ENCODE peak calls at places on chromosomes 5 and 9, in six cellular contexts. One of them, this sample, is unnamed.
A peak's percentile ranks its signal among the peaks of the same experiment; 100 is the strongest.

GRCh38 chr9:109319072-109319630 is 1.7 kb downstream of the EPB41L4B start:
- DNase-seq in fibroblast of lung: no peak
- DNase-seq in GM20000: peak; percentile 35
- DNase-seq in upper lobe of left lung: peak; percentile 88
- DNase-seq in body of pancreas: peak; percentile 61
- DNase-seq in HCT116: no peak
- DNase-seq in this sample: no peak

GRCh38 chr9:113720495-113720894 is 155.6 kb upstream of the ZNF618 start:
- DNase-seq in body of pancreas: no peak
- DNase-seq in GM20000: no peak
- DNase-seq in upper lobe of left lung: no peak
- DNase-seq in HCT116: no peak
- DNase-seq in fibroblast of lung: no peak
- DNase-seq in this sample: no peak

GRCh38 chr9:103431809-103432208 is 436.7 kb downstream of the CYLC2 start:
- DNase-seq in upper lobe of left lung: no peak
- DNase-seq in HCT116: no peak
- DNase-seq in fibroblast of lung: no peak
- DNase-seq in GM20000: no peak
- DNase-seq in body of pancreas: no peak
- DNase-seq in this sample: no peak

GRCh38 chr5:120228262-120229031 is 235.7 kb upstream of the PRR16 start:
- DNase-seq in fibroblast of lung: no peak
- DNase-seq in body of pancreas: no peak
- DNase-seq in GM20000: no peak
- DNase-seq in upper lobe of left lung: no peak
- DNase-seq in HCT116: peak; percentile 2
- DNase-seq in this sample: no peak

GRCh38 chr9:127506117-127506813 is 55.0 kb downstream of the LRSAM1 start:
- DNase-seq in upper lobe of left lung: no peak
- DNase-seq in fibroblast of lung: no peak
- DNase-seq in HCT116: no peak
- DNase-seq in GM20000: no peak
- DNase-seq in body of pancreas: no peak
- DNase-seq in this sample: no peak

GRCh38 chr5:38423536-38424178 is 132.8 kb downstream of the LIFR start:
- DNase-seq in fibroblast of lung: no peak
- DNase-seq in HCT116: no peak
- DNase-seq in body of pancreas: no peak
- DNase-seq in GM20000: no peak
- DNase-seq in upper lobe of left lung: no peak
- DNase-seq in this sample: no peak

GRCh38 chr5:40437452-40437861 is 242.3 kb upstream of the PTGER4 start:
- DNase-seq in HCT116: no peak
- DNase-seq in GM20000: peak; percentile 61
- DNase-seq in upper lobe of left lung: no peak
- DNase-seq in fibroblast of lung: peak; percentile 81
- DNase-seq in body of pancreas: peak; percentile 42
- DNase-seq in this sample: no peak

GRCh38 chr5:181190711-181191525 is 14.1 kb downstream of the TRIM7 start:
- DNase-seq in fibroblast of lung: peak; percentile 43
- DNase-seq in upper lobe of left lung: peak; percentile 92
- DNase-seq in HCT116: no peak
- DNase-seq in GM20000: peak; percentile 33
- DNase-seq in body of pancreas: peak; percentile 43
- DNase-seq in this sample: peak; percentile 46

GRCh38 chr5:92916036-92916435 is 665.0 kb downstream of the NR2F1-AS1 start:
- DNase-seq in fibroblast of lung: peak; percentile 77
- DNase-seq in HCT116: no peak
- DNase-seq in body of pancreas: no peak
- DNase-seq in GM20000: no peak
- DNase-seq in upper lobe of left lung: no peak
- DNase-seq in this sample: no peak

GRCh38 chr9:102403514-102403913 is 591.6 kb upstream of the CYLC2 start:
- DNase-seq in body of pancreas: no peak
- DNase-seq in upper lobe of left lung: no peak
- DNase-seq in HCT116: no peak
- DNase-seq in GM20000: no peak
- DNase-seq in fibroblast of lung: no peak
- DNase-seq in this sample: no peak

GRCh38 chr9:112056986-112057385 is 118.1 kb downstream of the SUSD1 start:
- DNase-seq in upper lobe of left lung: no peak
- DNase-seq in fibroblast of lung: no peak
- DNase-seq in GM20000: no peak
- DNase-seq in body of pancreas: no peak
- DNase-seq in HCT116: no peak
- DNase-seq in this sample: no peak

GRCh38 chr5:177396086-177396485 is 4.4 kb downstream of the PFN3 start:
- DNase-seq in GM20000: no peak
- DNase-seq in upper lobe of left lung: no peak
- DNase-seq in body of pancreas: no peak
- DNase-seq in HCT116: no peak
- DNase-seq in fibroblast of lung: no peak
- DNase-seq in this sample: no peak

GRCh38 chr5:99379187-99379586 is 450.4 kb upstream of the CHD1 start:
- DNase-seq in HCT116: no peak
- DNase-seq in body of pancreas: no peak
- DNase-seq in GM20000: no peak
- DNase-seq in fibroblast of lung: no peak
- DNase-seq in upper lobe of left lung: no peak
- DNase-seq in this sample: no peak

GRCh38 chr5:170162631-170163321 is 57.1 kb downstream of the FOXI1 start:
- DNase-seq in GM20000: no peak
- DNase-seq in body of pancreas: no peak
- DNase-seq in HCT116: no peak
- DNase-seq in fibroblast of lung: no peak
- DNase-seq in upper lobe of left lung: no peak
- DNase-seq in this sample: no peak

GRCh38 chr5:139063664-139064054 is 134.5 kb downstream of the SIL1 start:
- DNase-seq in upper lobe of left lung: no peak
- DNase-seq in fibroblast of lung: no peak
- DNase-seq in HCT116: no peak
- DNase-seq in GM20000: no peak
- DNase-seq in body of pancreas: no peak
- DNase-seq in this sample: no peak

GRCh38 chr5:1516615-1517601 is 6.9 kb downstream of the LPCAT1 start:
- DNase-seq in body of pancreas: peak; percentile 5
- DNase-seq in fibroblast of lung: peak; percentile 83
- DNase-seq in GM20000: no peak
- DNase-seq in HCT116: no peak
- DNase-seq in upper lobe of left lung: peak; percentile 45
- DNase-seq in this sample: no peak

GRCh38 chr9:20640331-20641187 is 18.3 kb upstream of the MLLT3 start:
- DNase-seq in fibroblast of lung: no peak
- DNase-seq in GM20000: peak; percentile 54
- DNase-seq in HCT116: no peak
- DNase-seq in upper lobe of left lung: no peak
- DNase-seq in body of pancreas: peak; percentile 46
- DNase-seq in this sample: no peak

GRCh38 chr5:179295778-179296149 is 49.5 kb downstream of the ADAMTS2 start:
- DNase-seq in HCT116: no peak
- DNase-seq in GM20000: no peak
- DNase-seq in body of pancreas: no peak
- DNase-seq in upper lobe of left lung: no peak
- DNase-seq in fibroblast of lung: no peak
- DNase-seq in this sample: no peak

GRCh38 chr9:12784461-12785250 is 9.8 kb downstream of the LURAP1L start:
- DNase-seq in HCT116: peak; percentile 95
- DNase-seq in upper lobe of left lung: no peak
- DNase-seq in fibroblast of lung: peak; percentile 94
- DNase-seq in GM20000: no peak
- DNase-seq in body of pancreas: peak; percentile 82
- DNase-seq in this sample: no peak

GRCh38 chr5:17805426-17805825 is 171.2 kb downstream of the TAF11L14 start:
- DNase-seq in GM20000: no peak
- DNase-seq in HCT116: no peak
- DNase-seq in body of pancreas: no peak
- DNase-seq in upper lobe of left lung: no peak
- DNase-seq in fibroblast of lung: no peak
- DNase-seq in this sample: no peak

GRCh38 chr5:80654054-80654390 is 430 bp upstream of the MSH3 start:
- DNase-seq in HCT116: no peak
- DNase-seq in upper lobe of left lung: no peak
- DNase-seq in GM20000: peak; percentile 20
- DNase-seq in body of pancreas: no peak
- DNase-seq in fibroblast of lung: no peak
- DNase-seq in this sample: no peak

GRCh38 chr9:115172105-115172504 is 54.1 kb upstream of the TNC start:
- DNase-seq in HCT116: no peak
- DNase-seq in body of pancreas: no peak
- DNase-seq in fibroblast of lung: no peak
- DNase-seq in GM20000: no peak
- DNase-seq in upper lobe of left lung: no peak
- DNase-seq in this sample: no peak

GRCh38 chr9:77018058-77019009 is 1.1 kb upstream of the FOXB2 start:
- DNase-seq in fibroblast of lung: no peak
- DNase-seq in upper lobe of left lung: peak; percentile 78
- DNase-seq in GM20000: no peak
- DNase-seq in HCT116: no peak
- DNase-seq in body of pancreas: no peak
- DNase-seq in this sample: peak; percentile 29

GRCh38 chr5:164680812-164681211 is 1175.4 kb downstream of the MAT2B start:
- DNase-seq in upper lobe of left lung: no peak
- DNase-seq in fibroblast of lung: no peak
- DNase-seq in body of pancreas: no peak
- DNase-seq in GM20000: no peak
- DNase-seq in HCT116: no peak
- DNase-seq in this sample: no peak

GRCh38 chr9:118438805-118439204 is 734.6 kb downstream of the TLR4 start:
- DNase-seq in GM20000: no peak
- DNase-seq in upper lobe of left lung: no peak
- DNase-seq in fibroblast of lung: no peak
- DNase-seq in HCT116: no peak
- DNase-seq in body of pancreas: no peak
- DNase-seq in this sample: no peak

GRCh38 chr5:11928909-11929308 is 24.7 kb upstream of the CTNND2 start:
- DNase-seq in HCT116: no peak
- DNase-seq in upper lobe of left lung: no peak
- DNase-seq in GM20000: no peak
- DNase-seq in body of pancreas: no peak
- DNase-seq in fibroblast of lung: no peak
- DNase-seq in this sample: no peak

GRCh38 chr9:97689401-97689800 is 7.7 kb downstream of the XPA start:
- DNase-seq in fibroblast of lung: no peak
- DNase-seq in upper lobe of left lung: no peak
- DNase-seq in HCT116: no peak
- DNase-seq in body of pancreas: no peak
- DNase-seq in GM20000: no peak
- DNase-seq in this sample: no peak
- TF ChIP-seq CTCF in fibroblast of lung: no peak
- TF ChIP-seq CTCF in upper lobe of left lung: no peak
- TF ChIP-seq CTCF in HCT116: no peak
- TF ChIP-seq CTCF in body of pancreas: no peak
- TF ChIP-seq CTCF in GM20000: no peak
- TF ChIP-seq CTCF in this sample: no peak

GRCh38 chr5:6527749-6528455 is 79.2 kb downstream of the UBE2QL1 start:
- DNase-seq in GM20000: no peak
- DNase-seq in upper lobe of left lung: no peak
- DNase-seq in body of pancreas: no peak
- DNase-seq in HCT116: no peak
- DNase-seq in fibroblast of lung: no peak
- DNase-seq in this sample: no peak
- TF ChIP-seq CTCF in GM20000: no peak
- TF ChIP-seq CTCF in upper lobe of left lung: no peak
- TF ChIP-seq CTCF in body of pancreas: no peak
- TF ChIP-seq CTCF in HCT116: no peak
- TF ChIP-seq CTCF in fibroblast of lung: no peak
- TF ChIP-seq CTCF in this sample: no peak

GRCh38 chr5:119022017-119022745 is 33.8 kb upstream of the DTWD2 start:
- DNase-seq in body of pancreas: no peak
- DNase-seq in HCT116: no peak
- DNase-seq in upper lobe of left lung: no peak
- DNase-seq in fibroblast of lung: peak; percentile 71
- DNase-seq in GM20000: peak; percentile 54
- DNase-seq in this sample: no peak
- TF ChIP-seq CTCF in body of pancreas: peak; percentile 56
- TF ChIP-seq CTCF in HCT116: peak; percentile 78
- TF ChIP-seq CTCF in upper lobe of left lung: no peak
- TF ChIP-seq CTCF in fibroblast of lung: peak; percentile 57
- TF ChIP-seq CTCF in GM20000: peak; percentile 5
- TF ChIP-seq CTCF in this sample: peak; percentile 55

DNA sequence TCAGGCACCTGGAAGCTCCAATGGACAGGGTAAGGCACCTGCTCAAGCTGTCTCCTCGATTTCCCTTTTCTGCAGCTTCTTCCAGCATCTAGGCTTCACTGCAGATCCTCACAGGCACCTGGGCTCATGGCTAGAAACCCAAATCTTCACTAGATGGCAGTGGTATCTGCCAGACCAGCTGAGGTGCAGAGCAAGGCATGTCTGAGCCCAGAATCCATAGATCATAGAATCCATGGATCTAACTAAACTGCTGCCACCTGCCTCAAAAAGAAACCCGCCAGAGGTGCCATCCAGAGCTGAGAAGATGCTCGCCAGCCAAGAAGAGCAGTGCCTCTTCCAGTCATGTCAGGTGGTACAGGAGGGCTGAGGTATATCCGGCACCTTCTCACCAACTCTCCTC is 6.9 kb downstream of the SHC3 start:
- DNase-seq in upper lobe of left lung: no peak
- DNase-seq in HCT116: no peak
- DNase-seq in GM20000: no peak
- DNase-seq in body of pancreas: no peak
- DNase-seq in fibroblast of lung: no peak
- DNase-seq in this sample: no peak
- TF ChIP-seq CTCF in upper lobe of left lung: no peak
- TF ChIP-seq CTCF in HCT116: no peak
- TF ChIP-seq CTCF in GM20000: no peak
- TF ChIP-seq CTCF in body of pancreas: no peak
- TF ChIP-seq CTCF in fibroblast of lung: no peak
- TF ChIP-seq CTCF in this sample: no peak

GRCh38 chr9:70399141-70399540 is 15.3 kb downstream of the KLF9 start:
- DNase-seq in body of pancreas: no peak
- DNase-seq in GM20000: no peak
- DNase-seq in fibroblast of lung: no peak
- DNase-seq in upper lobe of left lung: no peak
- DNase-seq in HCT116: no peak
- DNase-seq in this sample: no peak
- TF ChIP-seq CTCF in body of pancreas: no peak
- TF ChIP-seq CTCF in GM20000: no peak
- TF ChIP-seq CTCF in fibroblast of lung: no peak
- TF ChIP-seq CTCF in upper lobe of left lung: no peak
- TF ChIP-seq CTCF in HCT116: no peak
- TF ChIP-seq CTCF in this sample: no peak

GRCh38 chr9:2427016-2427891 is 194.3 kb upstream of the VLDLR start:
- DNase-seq in GM20000: no peak
- DNase-seq in body of pancreas: peak; percentile 86
- DNase-seq in upper lobe of left lung: no peak
- DNase-seq in HCT116: no peak
- DNase-seq in fibroblast of lung: no peak
- DNase-seq in this sample: no peak
- TF ChIP-seq CTCF in GM20000: no peak
- TF ChIP-seq CTCF in body of pancreas: peak; percentile 33
- TF ChIP-seq CTCF in upper lobe of left lung: no peak
- TF ChIP-seq CTCF in HCT116: no peak
- TF ChIP-seq CTCF in fibroblast of lung: no peak
- TF ChIP-seq CTCF in this sample: no peak

GRCh38 chr5:123094919-123095693 is 6.1 kb downstream of the PRDM6 start:
- DNase-seq in body of pancreas: no peak
- DNase-seq in HCT116: no peak
- DNase-seq in upper lobe of left lung: peak; percentile 85
- DNase-seq in GM20000: no peak
- DNase-seq in fibroblast of lung: peak; percentile 69
- DNase-seq in this sample: peak; percentile 29
- TF ChIP-seq CTCF in body of pancreas: no peak
- TF ChIP-seq CTCF in HCT116: no peak
- TF ChIP-seq CTCF in upper lobe of left lung: no peak
- TF ChIP-seq CTCF in GM20000: no peak
- TF ChIP-seq CTCF in fibroblast of lung: peak; percentile 33
- TF ChIP-seq CTCF in this sample: peak; percentile 42

GRCh38 chr9:124007157-124007460 is 4.5 kb upstream of the LHX2 start:
- DNase-seq in body of pancreas: no peak
- DNase-seq in GM20000: no peak
- DNase-seq in upper lobe of left lung: no peak
- DNase-seq in fibroblast of lung: no peak
- DNase-seq in HCT116: no peak
- DNase-seq in this sample: no peak
- TF ChIP-seq CTCF in body of pancreas: no peak
- TF ChIP-seq CTCF in GM20000: no peak
- TF ChIP-seq CTCF in upper lobe of left lung: no peak
- TF ChIP-seq CTCF in fibroblast of lung: no peak
- TF ChIP-seq CTCF in HCT116: no peak
- TF ChIP-seq CTCF in this sample: no peak

This sample was measured in neural crest cell.